ENCODE peak calls at places on chromosome 3, in seven cellular contexts. W is upper lobe of right lung, Z is M059J, B is Caco-2, E is posterior cingulate gyrus, M is GM20000, Q is mesothelial cell of epicardium. G is an unnamed sample.

GRCh38 chr3:172622916-172623700 is 87.8 kb downstream of the NCEH1 start:
- DNase-seq in W (no peak), Z (peak), B (no peak), E (no peak), M (peak), Q (no peak), G (no peak)

GRCh38 chr3:12136371-12136770 is 22.3 kb downstream of the TIMP4 start:
- DNase-seq in W (no peak), Z (no peak), B (no peak), E (no peak), M (no peak), Q (no peak), G (no peak)

GRCh38 chr3:188041193-188041592 is 112.8 kb upstream of the LPP start:
- DNase-seq in W (no peak), Z (peak), B (no peak), E (no peak), M (no peak), Q (no peak), G (no peak)

GRCh38 chr3:308597-309321 is 112.2 kb downstream of the CHL1 start:
- DNase-seq in W (no peak), Z (no peak), B (no peak), E (no peak), M (no peak), Q (no peak), G (no peak)

GRCh38 chr3:119099785-119100184 is 46.2 kb upstream of the TEX55 start:
- DNase-seq in W (no peak), Z (no peak), B (no peak), E (no peak), M (no peak), Q (no peak), G (no peak)

GRCh38 chr3:99536555-99537314 is 101.7 kb upstream of the COL8A1 start:
- DNase-seq in W (no peak), Z (no peak), B (no peak), E (no peak), M (no peak), Q (no peak), G (no peak)

GRCh38 chr3:183515968-183516851 is 39.3 kb downstream of the KLHL6 start:
- DNase-seq in W (no peak), Z (no peak), B (no peak), E (no peak), M (peak), Q (no peak), G (no peak)

GRCh38 chr3:107206141-107206540 is 171.1 kb upstream of the CCDC54 start:
- DNase-seq in W (no peak), Z (peak), B (no peak), E (no peak), M (peak), Q (no peak), G (no peak)

GRCh38 chr3:50581459-50581842 is 12.1 kb downstream of the HEMK1 start:
- DNase-seq in W (no peak), Z (no peak), B (no peak), E (no peak), M (no peak), Q (no peak), G (no peak)

GRCh38 chr3:74897006-74897405 is 282.5 kb upstream of the CNTN3 start:
- DNase-seq in W (no peak), Z (no peak), B (no peak), E (no peak), M (no peak), Q (no peak), G (no peak)

GRCh38 chr3:127786358-127787070 is 35.8 kb downstream of the MGLL start:
- DNase-seq in W (peak), Z (no peak), B (no peak), E (peak), M (no peak), Q (no peak), G (no peak)

GRCh38 chr3:101674518-101674917 is 2.4 kb downstream of the ZBTB11 start:
- DNase-seq in W (no peak), Z (no peak), B (no peak), E (no peak), M (no peak), Q (no peak), G (no peak)

GRCh38 chr3:195508185-195508584 is 34.9 kb downstream of the PPP1R2 start:
- DNase-seq in W (no peak), Z (no peak), B (no peak), E (no peak), M (no peak), Q (no peak), G (no peak)

GRCh38 chr3:15501126-15501525 is 20.4 kb downstream of the COLQ start:
- DNase-seq in W (no peak), Z (no peak), B (no peak), E (no peak), M (no peak), Q (no peak), G (no peak)

GRCh38 chr3:60497922-60498321 is 753.3 kb downstream of the FHIT start:
- DNase-seq in W (no peak), Z (no peak), B (no peak), E (no peak), M (no peak), Q (no peak), G (no peak)

GRCh38 chr3:10517616-10518015 is 12.2 kb upstream of the ATP2B2 start:
- DNase-seq in W (peak), Z (no peak), B (peak), E (no peak), M (no peak), Q (no peak), G (no peak)

GRCh38 chr3:134336587-134336986 is 37.7 kb downstream of the AMOTL2 start:
- DNase-seq in W (no peak), Z (peak), B (peak), E (no peak), M (no peak), Q (no peak), G (no peak)

GRCh38 chr3:61030469-61031035 is 220.7 kb downstream of the FHIT start:
- DNase-seq in W (no peak), Z (peak), B (no peak), E (no peak), M (no peak), Q (no peak), G (no peak)

GRCh38 chr3:188179006-188179966 is 25.3 kb downstream of the LPP start:
- DNase-seq in W (peak), Z (no peak), B (no peak), E (no peak), M (no peak), Q (no peak), G (no peak)

GRCh38 chr3:184361532-184361931 is at the start of the genes CLCN2 and POLR2H:
- DNase-seq in W (peak), Z (peak), B (peak), E (no peak), M (peak), Q (peak), G (peak)

GRCh38 chr3:5423523-5423922 is 236.0 kb downstream of the EDEM1 start:
- DNase-seq in W (no peak), Z (no peak), B (no peak), E (no peak), M (no peak), Q (no peak), G (no peak)

GRCh38 chr3:8069981-8070380 is 431.6 kb upstream of the LMCD1 start:
- DNase-seq in W (no peak), Z (peak), B (no peak), E (no peak), M (no peak), Q (no peak), G (no peak)

GRCh38 chr3:126025116-126025729 is 56.2 kb downstream of the ROPN1B start:
- DNase-seq in W (peak), Z (no peak), B (no peak), E (no peak), M (no peak), Q (no peak), G (no peak)

GRCh38 chr3:48186993-48187578 is 1.1 kb downstream of the CDC25A start:
- DNase-seq in W (no peak), Z (peak), B (no peak), E (no peak), M (no peak), Q (no peak), G (no peak)

GRCh38 chr3:64023861-64024223 is 548 bp upstream of the PSMD6 start:
- DNase-seq in W (no peak), Z (no peak), B (no peak), E (no peak), M (no peak), Q (no peak), G (no peak)

GRCh38 chr3:183224581-183224980 is 28.5 kb upstream of the B3GNT5 start:
- DNase-seq in W (no peak), Z (peak), B (no peak), E (no peak), M (no peak), Q (no peak), G (no peak)

GRCh38 chr3:132880986-132881385 is 157.2 kb upstream of the TMEM108 start:
- DNase-seq in W (no peak), Z (no peak), B (no peak), E (no peak), M (no peak), Q (no peak), G (no peak)

GRCh38 chr3:40705663-40706062 is 180.9 kb downstream of the ZNF621 start:
- DNase-seq in W (no peak), Z (no peak), B (no peak), E (no peak), M (no peak), Q (no peak), G (no peak)

GRCh38 chr3:189529468-189529867 is 101.7 kb upstream of the TP63 start:
- DNase-seq in W (no peak), Z (no peak), B (no peak), E (no peak), M (no peak), Q (no peak), G (no peak)

GRCh38 chr3:156474560-156475389 is 80.1 kb downstream of the SSR3 start:
- DNase-seq in W (no peak), Z (peak), B (no peak), E (peak), M (peak), Q (no peak), G (no peak)

GRCh38 chr3:145648396-145648795 is 512.6 kb downstream of the PLOD2 start:
- DNase-seq in W (no peak), Z (no peak), B (no peak), E (no peak), M (no peak), Q (no peak), G (no peak)

G was measured in caudate nucleus.